ENCODE peak calls at places on chromosomes 13 and 19, in nine cellular contexts. One of them, this sample, is unnamed.

GRCh38 chr13:67383358-67383757 is 153.2 kb upstream of the PCDH9 start:
- DNase-seq in thyroid gland: no peak
- DNase-seq in body of pancreas: no peak
- DNase-seq in esophagus squamous epithelium: no peak
- DNase-seq in cardiac muscle cell: peak
- DNase-seq in AG04450: no peak
- DNase-seq in dorsolateral prefrontal cortex: no peak
- DNase-seq in stomach: no peak
- DNase-seq in psoas muscle: no peak
- DNase-seq in this sample: no peak

GRCh38 chr19:42420055-42420544 is 7.1 kb downstream of the LIPE start:
- DNase-seq in AG04450: no peak
- DNase-seq in cardiac muscle cell: peak
- DNase-seq in psoas muscle: no peak
- DNase-seq in body of pancreas: peak
- DNase-seq in esophagus squamous epithelium: no peak
- DNase-seq in stomach: peak
- DNase-seq in thyroid gland: no peak
- DNase-seq in dorsolateral prefrontal cortex: no peak
- DNase-seq in this sample: no peak

GRCh38 chr19:55321466-55321865 is 3.7 kb downstream of the TMEM150B start:
- DNase-seq in body of pancreas: no peak
- DNase-seq in AG04450: no peak
- DNase-seq in esophagus squamous epithelium: no peak
- DNase-seq in thyroid gland: no peak
- DNase-seq in cardiac muscle cell: no peak
- DNase-seq in dorsolateral prefrontal cortex: no peak
- DNase-seq in stomach: no peak
- DNase-seq in psoas muscle: no peak
- DNase-seq in this sample: no peak

GRCh38 chr13:101092985-101093384 is 323.3 kb downstream of the NALCN start:
- DNase-seq in body of pancreas: no peak
- DNase-seq in dorsolateral prefrontal cortex: no peak
- DNase-seq in cardiac muscle cell: no peak
- DNase-seq in thyroid gland: no peak
- DNase-seq in esophagus squamous epithelium: no peak
- DNase-seq in psoas muscle: no peak
- DNase-seq in stomach: no peak
- DNase-seq in AG04450: no peak
- DNase-seq in this sample: no peak

GRCh38 chr13:95784161-95784880 is 107.4 kb downstream of the DNAJC3 start:
- DNase-seq in esophagus squamous epithelium: no peak
- DNase-seq in body of pancreas: no peak
- DNase-seq in AG04450: peak
- DNase-seq in psoas muscle: no peak
- DNase-seq in dorsolateral prefrontal cortex: no peak
- DNase-seq in stomach: no peak
- DNase-seq in cardiac muscle cell: peak
- DNase-seq in thyroid gland: no peak
- DNase-seq in this sample: no peak

GRCh38 chr13:51547425-51548176 is 36.7 kb upstream of the WDFY2 start:
- DNase-seq in AG04450: no peak
- DNase-seq in dorsolateral prefrontal cortex: no peak
- DNase-seq in cardiac muscle cell: no peak
- DNase-seq in stomach: no peak
- DNase-seq in esophagus squamous epithelium: no peak
- DNase-seq in psoas muscle: no peak
- DNase-seq in body of pancreas: no peak
- DNase-seq in thyroid gland: no peak
- DNase-seq in this sample: no peak

GRCh38 chr13:74068471-74068870 is 65.7 kb downstream of the KLF12 start:
- DNase-seq in body of pancreas: no peak
- DNase-seq in thyroid gland: no peak
- DNase-seq in dorsolateral prefrontal cortex: no peak
- DNase-seq in AG04450: no peak
- DNase-seq in stomach: no peak
- DNase-seq in esophagus squamous epithelium: no peak
- DNase-seq in psoas muscle: no peak
- DNase-seq in cardiac muscle cell: no peak
- DNase-seq in this sample: no peak

GRCh38 chr19:57675881-57676280 is 5.9 kb upstream of the ZNF551 start:
- DNase-seq in psoas muscle: no peak
- DNase-seq in body of pancreas: no peak
- DNase-seq in esophagus squamous epithelium: no peak
- DNase-seq in dorsolateral prefrontal cortex: no peak
- DNase-seq in cardiac muscle cell: no peak
- DNase-seq in stomach: no peak
- DNase-seq in thyroid gland: no peak
- DNase-seq in AG04450: no peak
- DNase-seq in this sample: no peak

GRCh38 chr13:43196750-43197149 is 173.4 kb downstream of the DNAJC15 start:
- DNase-seq in AG04450: no peak
- DNase-seq in cardiac muscle cell: no peak
- DNase-seq in esophagus squamous epithelium: no peak
- DNase-seq in thyroid gland: no peak
- DNase-seq in psoas muscle: no peak
- DNase-seq in dorsolateral prefrontal cortex: no peak
- DNase-seq in body of pancreas: no peak
- DNase-seq in stomach: no peak
- DNase-seq in this sample: no peak

GRCh38 chr13:111874981-111875380 is 192.0 kb upstream of the SOX1 start:
- DNase-seq in cardiac muscle cell: no peak
- DNase-seq in dorsolateral prefrontal cortex: no peak
- DNase-seq in thyroid gland: no peak
- DNase-seq in stomach: no peak
- DNase-seq in esophagus squamous epithelium: no peak
- DNase-seq in psoas muscle: no peak
- DNase-seq in AG04450: no peak
- DNase-seq in body of pancreas: no peak
- DNase-seq in this sample: no peak

GRCh38 chr19:3024870-3025515 is 4.1 kb downstream of the TLE2 start:
- DNase-seq in psoas muscle: no peak
- DNase-seq in body of pancreas: no peak
- DNase-seq in cardiac muscle cell: no peak
- DNase-seq in stomach: no peak
- DNase-seq in AG04450: no peak
- DNase-seq in esophagus squamous epithelium: no peak
- DNase-seq in thyroid gland: no peak
- DNase-seq in dorsolateral prefrontal cortex: no peak
- DNase-seq in this sample: no peak

GRCh38 chr13:110921209-110921608 is 6.3 kb upstream of the ANKRD10 start:
- DNase-seq in stomach: no peak
- DNase-seq in esophagus squamous epithelium: no peak
- DNase-seq in body of pancreas: no peak
- DNase-seq in AG04450: no peak
- DNase-seq in dorsolateral prefrontal cortex: no peak
- DNase-seq in psoas muscle: no peak
- DNase-seq in cardiac muscle cell: no peak
- DNase-seq in thyroid gland: no peak
- DNase-seq in this sample: no peak

GRCh38 chr13:62388515-62388914 is 972.9 kb upstream of the PCDH20 start:
- DNase-seq in body of pancreas: no peak
- DNase-seq in esophagus squamous epithelium: no peak
- DNase-seq in thyroid gland: no peak
- DNase-seq in dorsolateral prefrontal cortex: no peak
- DNase-seq in cardiac muscle cell: no peak
- DNase-seq in psoas muscle: no peak
- DNase-seq in stomach: no peak
- DNase-seq in AG04450: no peak
- DNase-seq in this sample: no peak

GRCh38 chr13:62387642-62388041 is 972.0 kb upstream of the PCDH20 start:
- DNase-seq in thyroid gland: no peak
- DNase-seq in stomach: no peak
- DNase-seq in AG04450: peak
- DNase-seq in dorsolateral prefrontal cortex: no peak
- DNase-seq in psoas muscle: no peak
- DNase-seq in body of pancreas: no peak
- DNase-seq in esophagus squamous epithelium: no peak
- DNase-seq in cardiac muscle cell: peak
- DNase-seq in this sample: no peak
- TF ChIP-seq CTCF in thyroid gland: no peak
- TF ChIP-seq CTCF in stomach: no peak
- TF ChIP-seq CTCF in AG04450: peak
- TF ChIP-seq CTCF in dorsolateral prefrontal cortex: peak
- TF ChIP-seq CTCF in psoas muscle: no peak
- TF ChIP-seq CTCF in body of pancreas: peak
- TF ChIP-seq CTCF in esophagus squamous epithelium: no peak
- TF ChIP-seq CTCF in cardiac muscle cell: no peak
- TF ChIP-seq CTCF in this sample: no peak

DNA sequence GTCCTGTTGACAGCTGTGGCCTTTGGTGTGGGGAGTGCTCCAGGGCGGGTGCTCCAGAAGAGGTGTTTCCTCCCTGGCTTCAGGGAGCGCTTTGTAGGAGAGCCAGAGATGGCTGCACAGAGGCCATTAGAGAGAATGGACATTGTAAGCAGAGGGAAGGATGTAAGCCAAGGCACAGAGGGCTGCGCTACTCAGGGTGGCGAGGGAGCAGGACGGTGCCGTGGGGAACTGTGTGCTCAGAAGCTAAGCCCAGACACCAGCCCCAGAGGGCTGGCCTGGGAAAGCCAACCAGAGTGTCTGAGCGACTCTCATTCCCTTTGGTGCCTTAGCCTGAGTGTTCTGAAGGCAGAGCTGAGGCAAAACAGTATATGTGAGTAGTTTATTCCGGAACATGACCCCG is 92.2 kb downstream of the TSHZ3 start:
- DNase-seq in psoas muscle: no peak
- DNase-seq in esophagus squamous epithelium: no peak
- DNase-seq in body of pancreas: no peak
- DNase-seq in dorsolateral prefrontal cortex: no peak
- DNase-seq in cardiac muscle cell: no peak
- DNase-seq in AG04450: no peak
- DNase-seq in thyroid gland: no peak
- DNase-seq in stomach: no peak
- DNase-seq in this sample: no peak
- H3K27ac ChIP-seq in psoas muscle: no peak
- H3K27ac ChIP-seq in esophagus squamous epithelium: no peak
- H3K27ac ChIP-seq in body of pancreas: no peak
- H3K27ac ChIP-seq in dorsolateral prefrontal cortex: no peak
- H3K27ac ChIP-seq in cardiac muscle cell: no peak
- H3K27ac ChIP-seq in AG04450: no peak
- H3K27ac ChIP-seq in thyroid gland: no peak
- H3K27ac ChIP-seq in stomach: no peak
- H3K27ac ChIP-seq in this sample: no peak

GRCh38 chr19:7636691-7637373 is at the start of gene STXBP2:
- DNase-seq in thyroid gland: peak
- DNase-seq in AG04450: no peak
- DNase-seq in body of pancreas: peak
- DNase-seq in cardiac muscle cell: peak
- DNase-seq in stomach: peak
- DNase-seq in psoas muscle: peak
- DNase-seq in esophagus squamous epithelium: peak
- DNase-seq in dorsolateral prefrontal cortex: no peak
- DNase-seq in this sample: peak
- TF ChIP-seq CTCF in thyroid gland: peak
- TF ChIP-seq CTCF in AG04450: no peak
- TF ChIP-seq CTCF in body of pancreas: peak
- TF ChIP-seq CTCF in cardiac muscle cell: no peak
- TF ChIP-seq CTCF in stomach: peak
- TF ChIP-seq CTCF in psoas muscle: no peak
- TF ChIP-seq CTCF in esophagus squamous epithelium: peak
- TF ChIP-seq CTCF in dorsolateral prefrontal cortex: no peak
- TF ChIP-seq CTCF in this sample: peak

DNA sequence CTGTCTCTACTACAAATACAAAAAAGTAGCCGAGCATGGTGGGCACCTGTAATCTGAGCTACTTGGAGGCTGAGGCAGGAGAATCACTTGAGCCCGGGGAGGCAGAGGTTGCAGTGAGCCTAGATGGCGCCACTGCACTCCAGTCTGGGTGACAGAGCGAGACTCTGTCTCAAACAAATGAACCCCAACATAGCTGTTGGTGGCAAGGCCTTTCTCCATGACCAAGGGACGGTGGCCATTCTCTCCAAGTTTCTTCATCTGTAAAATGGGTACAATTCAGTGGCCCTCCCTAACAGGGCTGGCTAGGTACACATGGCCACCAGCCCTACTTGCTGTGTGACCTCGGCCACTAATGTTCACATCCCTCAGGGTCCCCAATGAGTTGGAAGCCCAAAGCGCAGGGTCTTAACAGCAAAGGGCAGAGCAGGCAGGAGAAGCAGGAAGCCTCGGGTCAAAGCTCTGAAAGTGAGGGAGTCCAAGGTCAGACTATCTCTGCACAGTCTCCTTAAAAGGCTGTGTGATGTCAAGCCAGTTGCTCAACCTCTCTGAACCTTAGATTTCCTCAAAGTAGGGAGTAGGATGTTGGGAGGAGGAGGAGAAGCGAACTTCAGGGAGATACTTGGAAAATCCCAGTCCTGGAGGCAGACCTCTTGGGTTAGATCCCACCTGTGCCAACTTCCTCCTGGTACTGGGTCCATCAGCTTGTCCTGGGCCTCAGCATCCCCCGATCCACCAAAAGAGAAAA is 2.7 kb downstream of the JUND start:
- DNase-seq in dorsolateral prefrontal cortex: no peak
- DNase-seq in body of pancreas: peak
- DNase-seq in stomach: peak
- DNase-seq in psoas muscle: no peak
- DNase-seq in thyroid gland: no peak
- DNase-seq in esophagus squamous epithelium: no peak
- DNase-seq in AG04450: no peak
- DNase-seq in cardiac muscle cell: peak
- DNase-seq in this sample: no peak
- H3K27ac ChIP-seq in dorsolateral prefrontal cortex: peak
- H3K27ac ChIP-seq in body of pancreas: peak
- H3K27ac ChIP-seq in stomach: peak
- H3K27ac ChIP-seq in psoas muscle: peak
- H3K27ac ChIP-seq in thyroid gland: peak
- H3K27ac ChIP-seq in esophagus squamous epithelium: peak
- H3K27ac ChIP-seq in AG04450: peak
- H3K27ac ChIP-seq in cardiac muscle cell: no peak
- H3K27ac ChIP-seq in this sample: peak

GRCh38 chr19:13959962-13960862 is 7.9 kb downstream of the DCAF15 start:
- DNase-seq in psoas muscle: no peak
- DNase-seq in body of pancreas: no peak
- DNase-seq in dorsolateral prefrontal cortex: no peak
- DNase-seq in stomach: no peak
- DNase-seq in thyroid gland: no peak
- DNase-seq in AG04450: no peak
- DNase-seq in esophagus squamous epithelium: no peak
- DNase-seq in cardiac muscle cell: no peak
- DNase-seq in this sample: no peak
- TF ChIP-seq CTCF in psoas muscle: peak
- TF ChIP-seq CTCF in body of pancreas: peak
- TF ChIP-seq CTCF in dorsolateral prefrontal cortex: no peak
- TF ChIP-seq CTCF in stomach: no peak
- TF ChIP-seq CTCF in thyroid gland: no peak
- TF ChIP-seq CTCF in AG04450: peak
- TF ChIP-seq CTCF in esophagus squamous epithelium: no peak
- TF ChIP-seq CTCF in cardiac muscle cell: peak
- TF ChIP-seq CTCF in this sample: no peak

DNA sequence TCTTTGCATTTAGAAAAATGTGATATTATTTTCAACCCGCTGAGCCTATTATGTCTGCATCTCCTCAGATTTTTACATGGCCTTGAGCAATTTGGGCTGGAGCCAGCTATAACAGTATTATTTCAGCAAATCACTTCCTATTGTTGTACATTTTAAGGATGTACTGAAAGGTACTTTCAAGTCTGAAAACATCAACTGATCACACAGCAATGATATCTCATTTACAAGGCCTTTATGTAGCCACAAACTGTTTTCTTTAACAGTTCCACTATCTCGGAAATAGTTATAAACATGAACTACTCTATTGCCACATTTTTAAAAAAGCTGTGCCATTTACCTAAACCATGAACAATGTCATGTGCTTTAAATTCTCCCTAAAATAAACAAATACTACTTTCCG is 560.2 kb downstream of the GPC6 start:
- DNase-seq in AG04450: no peak
- DNase-seq in dorsolateral prefrontal cortex: no peak
- DNase-seq in esophagus squamous epithelium: no peak
- DNase-seq in stomach: no peak
- DNase-seq in psoas muscle: no peak
- DNase-seq in body of pancreas: no peak
- DNase-seq in thyroid gland: no peak
- DNase-seq in cardiac muscle cell: peak
- DNase-seq in this sample: no peak
- H3K27ac ChIP-seq in AG04450: no peak
- H3K27ac ChIP-seq in dorsolateral prefrontal cortex: no peak
- H3K27ac ChIP-seq in esophagus squamous epithelium: no peak
- H3K27ac ChIP-seq in stomach: no peak
- H3K27ac ChIP-seq in psoas muscle: no peak
- H3K27ac ChIP-seq in body of pancreas: no peak
- H3K27ac ChIP-seq in thyroid gland: no peak
- H3K27ac ChIP-seq in cardiac muscle cell: no peak
- H3K27ac ChIP-seq in this sample: no peak